ENCODE peak calls at places on chromosomes 4 and X, in eight cellular contexts. P, R, V, M, L, I, K and X are unnamed samples.

GRCh38 chr4:107719211-107719926 is 665 bp downstream of the PAPSS1 start:
- DNase-seq in P (no peak), R (no peak), V (no peak), M (no peak), L (no peak), I (peak), K (no peak), X (no peak)

GRCh38 chr4:75985116-75985515 is 5.6 kb downstream of the SDAD1 start:
- DNase-seq in P (no peak), R (no peak), V (peak), M (no peak), L (no peak), I (no peak), K (no peak), X (no peak)

GRCh38 chrX:38095971-38096529 is 89.7 kb downstream of the SYTL5 start:
- DNase-seq in P (no peak), R (no peak), V (no peak), M (no peak), L (no peak), I (peak), K (no peak), X (no peak)

GRCh38 chr4:124025423-124025822 is 628.8 kb downstream of the SPRY1 start:
- DNase-seq in P (no peak), R (no peak), V (no peak), M (no peak), L (no peak), I (no peak), K (no peak), X (no peak)

GRCh38 chr4:85496146-85496849 is 21.3 kb downstream of the ARHGAP24 start:
- DNase-seq in P (no peak), R (no peak), V (no peak), M (no peak), L (no peak), I (no peak), K (no peak), X (no peak)

GRCh38 chr4:76784237-76784636 is 113.7 kb downstream of the SOWAHB start:
- DNase-seq in P (no peak), R (no peak), V (no peak), M (no peak), L (no peak), I (no peak), K (no peak), X (no peak)

GRCh38 chr4:109462802-109463201 is 29.2 kb downstream of the SEC24B start:
- DNase-seq in P (no peak), R (no peak), V (no peak), M (no peak), L (no peak), I (no peak), K (no peak), X (no peak)

GRCh38 chr4:172989984-172990711 is 178.5 kb upstream of the GALNT7 start:
- DNase-seq in P (no peak), R (no peak), V (no peak), M (no peak), L (no peak), I (peak), K (peak), X (no peak)

GRCh38 chr4:138243369-138243768 is 1.2 kb upstream of the SLC7A11 start:
- DNase-seq in P (no peak), R (no peak), V (no peak), M (no peak), L (no peak), I (peak), K (peak), X (no peak)

GRCh38 chr4:187826725-187827124 is 168.8 kb upstream of the ZFP42 start:
- DNase-seq in P (no peak), R (no peak), V (no peak), M (no peak), L (no peak), I (no peak), K (no peak), X (no peak)

GRCh38 chrX:140799216-140799615 is 89.7 kb downstream of the LINC00632 start:
- DNase-seq in P (no peak), R (no peak), V (no peak), M (no peak), L (no peak), I (no peak), K (no peak), X (no peak)

GRCh38 chr4:72076562-72076961 is 44.8 kb downstream of the NPFFR2 start:
- DNase-seq in P (no peak), R (no peak), V (no peak), M (no peak), L (no peak), I (no peak), K (no peak), X (no peak)

GRCh38 chrX:47991263-47992092 is 12.3 kb downstream of the ZNF182 start:
- DNase-seq in P (no peak), R (no peak), V (no peak), M (no peak), L (no peak), I (peak), K (no peak), X (no peak)